ENCODE peak calls at places on chromosomes 5 and 9, in six cellular contexts. E, K, V, O, I and A are unnamed samples.

GRCh38 chr5:68406344-68406743 is 190.8 kb downstream of the PIK3R1 start:
- DNase-seq in I (no peak), O (no peak), V (no peak), E (no peak), K (no peak), A (peak)

GRCh38 chr5:34695275-34696032 is 39.3 kb downstream of the RAI14 start:
- DNase-seq in V (no peak), O (no peak), K (no peak), E (no peak), I (no peak), A (no peak)

GRCh38 chr5:129459485-129460120 is 495 bp upstream of the ADAMTS19 start:
- DNase-seq in O (peak), I (no peak), K (no peak), V (peak), E (no peak), A (peak)

GRCh38 chr5:178454821-178455479 is 135.2 kb downstream of the COL23A1 start:
- DNase-seq in E (peak), I (no peak), K (no peak), O (no peak), V (no peak), A (no peak)

GRCh38 chr9:129072171-129072570 is 8.7 kb upstream of the DOLPP1 start:
- DNase-seq in V (no peak), E (no peak), O (no peak), K (no peak), I (no peak), A (no peak)

GRCh38 chr5:118628672-118629354 is 359.5 kb downstream of the DTWD2 start:
- DNase-seq in E (no peak), V (no peak), I (no peak), K (no peak), O (no peak), A (no peak)

GRCh38 chr9:131739988-131740648 is at the start of gene RAPGEF1:
- DNase-seq in O (no peak), E (peak), K (no peak), V (no peak), I (no peak), A (no peak)

GRCh38 chr9:120365386-120365785 is 214.6 kb downstream of the CDK5RAP2 start:
- DNase-seq in I (no peak), O (no peak), E (peak), K (no peak), V (no peak), A (no peak)

GRCh38 chr5:149410071-149410470 is 31.0 kb upstream of the IL17B start:
- DNase-seq in E (peak), V (no peak), I (no peak), O (no peak), K (no peak), A (no peak)

GRCh38 chr5:146860213-146860891 is 18.2 kb downstream of the PPP2R2B start:
- DNase-seq in V (no peak), O (peak), K (no peak), E (no peak), I (peak), A (no peak)

GRCh38 chr5:1412163-1412562 is 33.1 kb downstream of the SLC6A3 start:
- DNase-seq in E (no peak), V (no peak), O (no peak), K (no peak), I (no peak), A (no peak)

GRCh38 chr5:29811914-29812679 is 1381.4 kb upstream of the CDH6 start:
- DNase-seq in I (no peak), O (no peak), E (no peak), V (no peak), K (no peak), A (no peak)

GRCh38 chr5:180391276-180391675 is 38.1 kb upstream of the GFPT2 start:
- DNase-seq in I (no peak), V (no peak), O (no peak), K (no peak), E (peak), A (no peak)

GRCh38 chr9:105242557-105242956 is 1.9 kb upstream of the SLC44A1 start:
- DNase-seq in K (no peak), E (no peak), I (no peak), V (no peak), O (peak), A (no peak)

GRCh38 chr5:103060414-103060954 is 59.5 kb downstream of the GIN1 start:
- DNase-seq in O (no peak), E (no peak), V (no peak), K (no peak), I (no peak), A (no peak)

GRCh38 chr5:91266184-91266705 is 116.9 kb downstream of the ARRDC3 start:
- DNase-seq in K (no peak), E (no peak), I (peak), V (peak), O (peak), A (peak)

GRCh38 chr5:80239680-80240367 is 16.0 kb downstream of the SERINC5 start:
- DNase-seq in O (peak), I (no peak), V (peak), K (no peak), E (no peak), A (peak)

GRCh38 chr5:104904561-104904960 is 1342.0 kb upstream of the NUDT12 start:
- DNase-seq in O (no peak), V (no peak), K (no peak), I (no peak), E (no peak), A (no peak)

GRCh38 chr5:51194626-51195025 is 188.6 kb upstream of the ISL1 start:
- DNase-seq in E (no peak), V (no peak), I (no peak), O (no peak), K (no peak), A (no peak)

GRCh38 chr9:14203366-14204056 is 110.4 kb downstream of the NFIB start:
- DNase-seq in O (peak), I (no peak), E (peak), K (no peak), V (no peak), A (no peak)

GRCh38 chr5:5492087-5492933 is 69.8 kb downstream of the ICE1 start:
- DNase-seq in V (peak), K (peak), O (peak), E (no peak), I (no peak), A (peak)

GRCh38 chr5:851076-851475 is 290 bp upstream of the ZDHHC11 start:
- DNase-seq in I (no peak), V (no peak), E (peak), K (no peak), O (no peak), A (no peak)

GRCh38 chr9:114611516-114612271 is 603 bp downstream of the TMEM268 start:
- DNase-seq in I (no peak), K (no peak), E (peak), V (peak), O (peak), A (peak)

GRCh38 chr5:69288668-69289067 is 43.9 kb downstream of the CCDC125 start:
- DNase-seq in O (no peak), I (no peak), K (no peak), V (no peak), E (no peak), A (no peak)

GRCh38 chr5:454936-455335 is 12.0 kb downstream of the EXOC3 start:
- DNase-seq in I (no peak), O (no peak), V (no peak), K (no peak), E (peak), A (no peak)

GRCh38 chr9:70422371-70423043 is 8.1 kb upstream of the KLF9 start:
- DNase-seq in K (no peak), O (no peak), E (peak), V (no peak), I (no peak), A (no peak)

GRCh38 chr9:137488330-137488653 is 29.2 kb upstream of the NSMF start:
- DNase-seq in V (no peak), E (no peak), O (no peak), I (no peak), K (no peak), A (no peak)

GRCh38 chr5:168362097-168362885 is 70.8 kb downstream of the WWC1 start:
- DNase-seq in O (no peak), I (no peak), E (peak), V (no peak), K (no peak), A (no peak)

GRCh38 chr5:96492654-96493053 is 59.6 kb upstream of the PCSK1 start:
- DNase-seq in E (no peak), O (peak), K (no peak), I (peak), V (no peak), A (peak)

GRCh38 chr5:90528704-90529233 is 615 bp downstream of the LYSMD3 start:
- DNase-seq in O (peak), K (no peak), E (no peak), I (peak), V (peak), A (peak)

DNA sequence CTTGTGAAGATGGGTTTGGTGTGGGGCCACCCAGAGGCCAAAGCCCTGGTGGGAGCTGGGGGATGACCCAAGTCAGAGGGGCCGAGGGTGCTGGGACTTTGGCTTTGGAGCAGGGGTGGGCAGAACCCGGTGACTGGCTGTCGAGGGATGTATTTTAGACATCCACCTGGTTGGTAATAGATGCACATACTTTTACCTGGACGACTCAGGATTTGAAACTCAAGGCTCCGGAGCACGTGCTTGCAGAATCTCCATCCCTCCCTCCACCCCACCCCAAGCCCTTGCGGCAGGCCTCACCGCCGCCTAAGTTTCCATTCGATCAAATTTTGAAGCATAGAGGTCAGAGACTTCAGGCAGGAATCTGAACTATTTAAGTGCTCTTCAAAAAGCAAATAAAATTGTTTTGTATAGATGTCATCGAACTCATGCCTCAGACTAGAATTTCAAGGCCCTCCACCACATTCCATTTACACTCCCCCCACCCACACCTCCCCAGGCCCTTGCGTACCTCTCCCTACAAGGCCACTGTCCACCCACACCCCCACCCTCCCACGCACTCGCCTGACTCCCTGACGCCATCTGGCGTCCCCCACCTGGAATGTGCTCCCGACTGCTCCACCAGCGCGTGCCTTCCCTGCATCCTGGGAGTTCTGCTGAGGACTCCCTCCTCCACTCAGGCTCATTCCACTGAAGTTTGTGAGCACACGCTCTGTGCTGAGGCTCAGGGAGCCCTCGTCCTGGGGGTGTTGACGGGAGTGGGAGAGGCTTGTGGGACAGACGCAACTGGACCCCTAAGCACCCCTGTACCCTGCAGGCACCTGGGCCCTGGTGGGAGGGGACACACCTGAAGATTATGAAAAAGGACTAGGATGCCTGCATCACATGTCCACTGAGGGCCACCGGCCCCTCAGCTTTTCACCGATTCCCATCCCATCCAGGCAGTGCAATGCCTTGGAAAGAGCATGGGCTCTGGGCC is 56.4 kb upstream of the RPL26L1 start:
- DNase-seq in O (peak), K (no peak), E (peak), V (peak), I (peak), A (no peak)
- TF ChIP-seq CTCF in O (peak), K (peak), E (peak), V (peak), I (peak), A (peak)

GRCh38 chr5:56856779-56857178 is 41.4 kb downstream of the MAP3K1 start:
- DNase-seq in K (no peak), I (no peak), V (no peak), E (no peak), O (no peak), A (no peak)
- TF ChIP-seq CTCF in K (no peak), I (no peak), V (peak), E (no peak), O (no peak), A (no peak)

GRCh38 chr9:32350682-32351081 is 33.8 kb upstream of the ACO1 start:
- DNase-seq in O (peak), E (no peak), I (no peak), K (no peak), V (peak), A (peak)
- TF ChIP-seq CTCF in O (peak), E (no peak), I (peak), K (no peak), V (peak), A (peak)

DNA sequence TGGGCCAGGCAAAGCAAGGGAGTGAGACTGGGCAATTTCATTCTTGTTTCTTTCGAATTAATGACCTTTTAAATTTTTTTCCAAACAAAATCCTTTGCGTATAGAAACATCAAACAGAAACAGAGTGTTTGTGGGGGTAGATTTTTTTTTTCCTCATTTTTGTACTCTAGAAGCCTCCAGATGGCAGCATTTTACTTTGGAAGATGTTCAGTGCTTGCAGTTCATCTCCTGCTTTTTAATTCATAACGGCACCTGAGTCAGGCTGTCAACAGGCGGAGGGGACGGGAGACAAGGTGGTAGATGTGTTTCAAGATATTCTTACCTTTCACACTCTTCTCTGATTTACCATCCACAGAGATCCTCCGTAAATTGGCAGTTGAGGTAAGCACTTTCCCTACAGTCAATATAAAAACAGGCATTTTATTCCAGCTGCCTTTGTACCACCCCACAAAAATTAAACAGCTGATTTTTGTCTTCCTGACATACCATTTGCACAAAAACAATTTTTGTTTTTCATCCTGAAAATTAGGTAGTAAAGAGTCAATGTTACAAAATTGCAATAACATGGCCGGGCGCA is 99.5 kb upstream of the FBXL17 start:
- DNase-seq in K (no peak), E (no peak), O (peak), I (peak), V (peak), A (peak)
- TF ChIP-seq CTCF in K (peak), E (no peak), O (peak), I (peak), V (peak), A (peak)

DNA sequence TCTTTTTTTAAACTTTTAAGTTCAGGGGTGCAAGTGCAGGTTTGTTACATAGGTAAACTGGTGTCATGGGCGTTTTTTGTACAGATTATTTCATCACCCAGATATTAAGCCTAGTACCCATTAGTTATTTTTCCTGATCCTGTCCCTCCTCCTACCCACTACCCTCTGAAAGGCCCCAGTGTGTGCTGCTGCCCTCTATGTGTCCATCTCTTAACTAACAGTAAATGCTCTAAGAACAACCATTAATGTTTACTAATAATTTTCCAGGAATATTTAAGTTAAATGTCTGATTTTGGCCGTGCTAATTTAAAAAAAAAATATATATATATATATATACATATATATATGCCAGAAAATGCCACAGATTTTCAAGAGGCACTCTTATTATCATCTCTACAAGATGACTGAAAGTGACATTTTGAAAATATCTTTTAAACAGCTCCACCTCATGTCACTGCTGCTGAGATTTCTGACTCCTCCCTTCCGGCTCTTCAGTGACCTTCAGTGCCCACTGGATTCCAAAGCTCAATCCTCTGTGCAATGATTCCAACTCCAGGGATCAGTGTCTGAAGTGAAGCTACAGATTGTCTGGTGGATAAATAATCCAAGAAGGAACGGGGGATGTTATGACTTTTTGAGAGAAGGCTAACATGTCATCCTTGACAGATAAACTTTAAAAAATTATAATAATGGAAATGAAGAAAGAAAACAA is 46.7 kb upstream of the HNRNPA0 start:
- DNase-seq in I (no peak), K (no peak), O (no peak), E (no peak), V (no peak), A (no peak)
- TF ChIP-seq CTCF in I (no peak), K (no peak), O (no peak), E (no peak), V (no peak), A (no peak)

GRCh38 chr9:106862946-106863740 is at the start of gene ZNF462:
- DNase-seq in O (peak), V (peak), I (no peak), E (peak), K (no peak), A (peak)
- TF ChIP-seq CTCF in O (no peak), V (no peak), I (peak), E (peak), K (no peak), A (no peak)

GRCh38 chr5:155087036-155087435 is 73.5 kb downstream of the KIF4B start:
- DNase-seq in K (no peak), E (no peak), O (peak), V (peak), I (peak), A (peak)

GRCh38 chr5:155092318-155092717 is 78.8 kb downstream of the KIF4B start:
- DNase-seq in K (no peak), I (no peak), E (no peak), O (no peak), V (no peak), A (peak)

GRCh38 chr5:155091063-155091648 is 77.6 kb downstream of the KIF4B start:
- DNase-seq in K (no peak), E (no peak), O (no peak), I (no peak), V (no peak), A (no peak)

GRCh38 chr5:155085282-155085990 is 71.9 kb downstream of the KIF4B start:
- DNase-seq in V (no peak), K (no peak), I (no peak), O (peak), E (no peak), A (peak)

GRCh38 chr5:155089649-155090048 is 76.1 kb downstream of the KIF4B start:
- DNase-seq in V (no peak), K (no peak), I (no peak), E (no peak), O (peak), A (no peak)
- TF ChIP-seq CTCF in V (no peak), K (no peak), I (no peak), E (no peak), O (no peak), A (no peak)

GRCh38 chr9:96464426-96464825 is 14.5 kb downstream of the HABP4 start:
- DNase-seq in K (no peak), I (no peak), O (no peak), V (no peak), E (no peak), A (no peak)
- TF ChIP-seq CTCF in K (no peak), I (no peak), O (no peak), V (no peak), E (no peak), A (no peak)

GRCh38 chr9:124532897-124533296 is 25.7 kb upstream of the NR5A1 start:
- DNase-seq in I (no peak), V (no peak), O (no peak), K (no peak), E (no peak), A (no peak)
- TF ChIP-seq CTCF in I (no peak), V (no peak), O (no peak), K (no peak), E (no peak), A (no peak)

GRCh38 chr9:74771262-74771585 is 116.5 kb downstream of the TRPM6 start:
- DNase-seq in I (no peak), E (no peak), K (no peak), O (no peak), V (no peak), A (no peak)
- TF ChIP-seq CTCF in I (no peak), E (no peak), K (no peak), O (no peak), V (no peak), A (no peak)